ENCODE peak calls at places on chromosomes 5 and 9, in seven cellular contexts. One of them, this sample, is unnamed.
A peak's percentile ranks its signal among the peaks of the same experiment; 100 is the strongest.

GRCh38 chr5:115490601-115491000 is 54.0 kb downstream of the FEM1C start:
- DNase-seq in EH: no peak
- DNase-seq in GM23338: peak; percentile 15
- DNase-seq in T47D: no peak
- DNase-seq in stimulated activated CD4-positive, alpha-beta T cell treated with anti-CD3 and anti-CD28 coated beads, Interleukin-1b, Interleukin-23, amount 100 ng/mL, for 24 hours: no peak
- DNase-seq in AG04450: no peak
- DNase-seq in substantia nigra: no peak
- DNase-seq in this sample: no peak

GRCh38 chr9:6014668-6015270 is 655 bp downstream of the RANBP6 start:
- DNase-seq in EH: peak; percentile 82
- DNase-seq in T47D: no peak
- DNase-seq in stimulated activated CD4-positive, alpha-beta T cell treated with anti-CD3 and anti-CD28 coated beads, Interleukin-1b, Interleukin-23, amount 100 ng/mL, for 24 hours: no peak
- DNase-seq in AG04450: no peak
- DNase-seq in GM23338: no peak
- DNase-seq in substantia nigra: no peak
- DNase-seq in this sample: no peak

GRCh38 chr9:2717385-2717784 is at the start of gene KCNV2:
- DNase-seq in GM23338: no peak
- DNase-seq in EH: no peak
- DNase-seq in stimulated activated CD4-positive, alpha-beta T cell treated with anti-CD3 and anti-CD28 coated beads, Interleukin-1b, Interleukin-23, amount 100 ng/mL, for 24 hours: no peak
- DNase-seq in AG04450: no peak
- DNase-seq in substantia nigra: no peak
- DNase-seq in T47D: no peak
- DNase-seq in this sample: no peak

GRCh38 chr5:59188415-59189225 is 605.7 kb downstream of the RAB3C start:
- DNase-seq in EH: peak; percentile 72
- DNase-seq in T47D: peak; percentile 75
- DNase-seq in GM23338: peak; percentile 88
- DNase-seq in substantia nigra: peak; percentile 8
- DNase-seq in stimulated activated CD4-positive, alpha-beta T cell treated with anti-CD3 and anti-CD28 coated beads, Interleukin-1b, Interleukin-23, amount 100 ng/mL, for 24 hours: peak; percentile 13
- DNase-seq in AG04450: no peak
- DNase-seq in this sample: peak; percentile 45

GRCh38 chr9:127137640-127138360 is 15.4 kb upstream of the ANGPTL2 start:
- DNase-seq in EH: no peak
- DNase-seq in AG04450: no peak
- DNase-seq in T47D: no peak
- DNase-seq in stimulated activated CD4-positive, alpha-beta T cell treated with anti-CD3 and anti-CD28 coated beads, Interleukin-1b, Interleukin-23, amount 100 ng/mL, for 24 hours: no peak
- DNase-seq in substantia nigra: no peak
- DNase-seq in GM23338: no peak
- DNase-seq in this sample: no peak

GRCh38 chr5:152688561-152689274 is 283.6 kb upstream of the NMUR2 start:
- DNase-seq in T47D: peak; percentile 16
- DNase-seq in EH: peak; percentile 55
- DNase-seq in AG04450: no peak
- DNase-seq in substantia nigra: no peak
- DNase-seq in GM23338: no peak
- DNase-seq in stimulated activated CD4-positive, alpha-beta T cell treated with anti-CD3 and anti-CD28 coated beads, Interleukin-1b, Interleukin-23, amount 100 ng/mL, for 24 hours: no peak
- DNase-seq in this sample: no peak

GRCh38 chr9:82223442-82223841 is 234.9 kb downstream of the SPATA31D1 start:
- DNase-seq in GM23338: no peak
- DNase-seq in stimulated activated CD4-positive, alpha-beta T cell treated with anti-CD3 and anti-CD28 coated beads, Interleukin-1b, Interleukin-23, amount 100 ng/mL, for 24 hours: no peak
- DNase-seq in AG04450: peak; percentile 11
- DNase-seq in EH: peak; percentile 76
- DNase-seq in T47D: no peak
- DNase-seq in substantia nigra: no peak
- DNase-seq in this sample: no peak

GRCh38 chr5:23461576-23461975 is 45.8 kb upstream of the PRDM9 start:
- DNase-seq in AG04450: no peak
- DNase-seq in EH: no peak
- DNase-seq in T47D: no peak
- DNase-seq in stimulated activated CD4-positive, alpha-beta T cell treated with anti-CD3 and anti-CD28 coated beads, Interleukin-1b, Interleukin-23, amount 100 ng/mL, for 24 hours: no peak
- DNase-seq in GM23338: no peak
- DNase-seq in substantia nigra: no peak
- DNase-seq in this sample: no peak

GRCh38 chr9:112061152-112061740 is 113.9 kb downstream of the SUSD1 start:
- DNase-seq in substantia nigra: no peak
- DNase-seq in GM23338: no peak
- DNase-seq in EH: peak; percentile 97
- DNase-seq in T47D: no peak
- DNase-seq in stimulated activated CD4-positive, alpha-beta T cell treated with anti-CD3 and anti-CD28 coated beads, Interleukin-1b, Interleukin-23, amount 100 ng/mL, for 24 hours: no peak
- DNase-seq in AG04450: peak; percentile 92
- DNase-seq in this sample: no peak

GRCh38 chr5:129243058-129243457 is 148.5 kb downstream of the ISOC1 start:
- DNase-seq in substantia nigra: no peak
- DNase-seq in T47D: no peak
- DNase-seq in EH: no peak
- DNase-seq in stimulated activated CD4-positive, alpha-beta T cell treated with anti-CD3 and anti-CD28 coated beads, Interleukin-1b, Interleukin-23, amount 100 ng/mL, for 24 hours: no peak
- DNase-seq in AG04450: no peak
- DNase-seq in GM23338: no peak
- DNase-seq in this sample: no peak

GRCh38 chr5:168353216-168353957 is 61.9 kb downstream of the WWC1 start:
- DNase-seq in EH: peak; percentile 13
- DNase-seq in stimulated activated CD4-positive, alpha-beta T cell treated with anti-CD3 and anti-CD28 coated beads, Interleukin-1b, Interleukin-23, amount 100 ng/mL, for 24 hours: no peak
- DNase-seq in T47D: peak; percentile 97
- DNase-seq in substantia nigra: no peak
- DNase-seq in GM23338: no peak
- DNase-seq in AG04450: no peak
- DNase-seq in this sample: no peak

GRCh38 chr9:21852751-21853150 is 50.3 kb downstream of the MTAP start:
- DNase-seq in AG04450: no peak
- DNase-seq in EH: no peak
- DNase-seq in T47D: no peak
- DNase-seq in stimulated activated CD4-positive, alpha-beta T cell treated with anti-CD3 and anti-CD28 coated beads, Interleukin-1b, Interleukin-23, amount 100 ng/mL, for 24 hours: no peak
- DNase-seq in substantia nigra: no peak
- DNase-seq in GM23338: no peak
- DNase-seq in this sample: no peak

This sample was measured in NCI-H1048.